ENCODE peak calls at places on chromosome 2, in ten cellular contexts. R, Y, Q, O, B, H, V, L, I and K are unnamed samples.

GRCh38 chr2:81542119-81542518 is 1237.6 kb upstream of the LRRTM1 start:
- DNase-seq in R (no peak), Y (no peak), Q (no peak), O (no peak), B (no peak), H (no peak), V (no peak), L (no peak), I (no peak), K (no peak)

GRCh38 chr2:215178121-215178520 is 39.7 kb upstream of the ABCA12 start:
- DNase-seq in R (no peak), Y (no peak), Q (no peak), O (no peak), B (no peak), H (no peak), V (no peak), L (no peak), I (no peak), K (no peak)

GRCh38 chr2:62653582-62654422 is 51.7 kb upstream of the EHBP1 start:
- DNase-seq in R (no peak), Y (no peak), Q (no peak), O (no peak), B (no peak), H (no peak), V (no peak), L (no peak), I (no peak), K (no peak)

GRCh38 chr2:149093579-149093978 is 55.1 kb downstream of the LYPD6B start:
- DNase-seq in R (no peak), Y (no peak), Q (no peak), O (no peak), B (no peak), H (no peak), V (no peak), L (no peak), I (no peak), K (no peak)

GRCh38 chr2:119104414-119104813 is 54.1 kb downstream of the C1QL2 start:
- DNase-seq in R (no peak), Y (no peak), Q (no peak), O (no peak), B (no peak), H (no peak), V (no peak), L (no peak), I (no peak), K (no peak)

GRCh38 chr2:230924470-230925341 is at the start of gene GPR55:
- DNase-seq in R (peak), Y (peak), Q (peak), O (peak), B (peak), H (no peak), V (peak), L (no peak), I (no peak), K (peak)

GRCh38 chr2:169999041-169999440 is 171.8 kb downstream of the UBR3 start:
- DNase-seq in R (no peak), Y (no peak), Q (no peak), O (no peak), B (no peak), H (no peak), V (no peak), L (peak), I (no peak), K (no peak)

GRCh38 chr2:67579791-67580190 is 182.7 kb downstream of the ETAA1 start:
- DNase-seq in R (no peak), Y (no peak), Q (no peak), O (no peak), B (no peak), H (no peak), V (no peak), L (no peak), I (no peak), K (no peak)

GRCh38 chr2:202871161-202872141 is at the start of gene ICA1L:
- DNase-seq in R (peak), Y (peak), Q (peak), O (peak), B (peak), H (no peak), V (peak), L (peak), I (peak), K (peak)

GRCh38 chr2:166419616-166419934 is 43.8 kb upstream of the SCN9A start:
- DNase-seq in R (peak), Y (no peak), Q (no peak), O (no peak), B (no peak), H (no peak), V (no peak), L (peak), I (no peak), K (no peak)

GRCh38 chr2:157875720-157876065 is 437 bp downstream of the ACVR1 start:
- DNase-seq in R (peak), Y (peak), Q (peak), O (peak), B (peak), H (peak), V (peak), L (no peak), I (peak), K (no peak)

GRCh38 chr2:226934546-226935243 is 98.8 kb downstream of the RHBDD1 start:
- DNase-seq in R (no peak), Y (no peak), Q (no peak), O (no peak), B (no peak), H (no peak), V (no peak), L (peak), I (no peak), K (no peak)

GRCh38 chr2:63866009-63866709 is 24.5 kb downstream of the UGP2 start:
- DNase-seq in R (peak), Y (no peak), Q (no peak), O (no peak), B (no peak), H (no peak), V (no peak), L (no peak), I (no peak), K (no peak)